ENCODE peak calls at places on chromosomes 11 and 22, in seven cellular contexts. W, T, J, K, U, Q and L are unnamed samples.

GRCh38 chr11:66864924-66865697 is 8.2 kb downstream of the LRFN4 start:
- DNase-seq in W (no peak), U (no peak), K (no peak), J (no peak), T (no peak), Q (no peak), L (no peak)

GRCh38 chr11:14645985-14646900 is 2.6 kb downstream of the PDE3B start:
- DNase-seq in J (no peak), T (no peak), W (no peak), Q (no peak), U (peak; percentile 16), K (no peak), L (no peak)

GRCh38 chr22:48795664-48796063 is 1032.0 kb downstream of the BRD1 start:
- DNase-seq in T (no peak), W (no peak), K (no peak), U (no peak), J (no peak), Q (no peak), L (no peak)

GRCh38 chr22:42269407-42270177 is 861 bp downstream of the TCF20 start:
- DNase-seq in W (no peak), J (no peak), U (peak; percentile 40), T (peak; percentile 80), K (peak; percentile 83), Q (no peak), L (peak; percentile 76)

GRCh38 chr22:27416553-27417427 is 384.8 kb downstream of the MN1 start:
- DNase-seq in T (peak; percentile 78), J (no peak), Q (peak; percentile 23), U (peak; percentile 14), W (peak; percentile 88), K (peak; percentile 95), L (no peak)

GRCh38 chr22:37639771-37640590 is 512 bp downstream of the SH3BP1 start:
- DNase-seq in K (peak; percentile 67), U (peak; percentile 23), Q (no peak), T (peak; percentile 58), W (no peak), J (no peak), L (no peak)

GRCh38 chr22:38271927-38272372 is 860 bp downstream of the TMEM184B start:
- DNase-seq in J (no peak), K (peak; percentile 64), T (peak; percentile 60), Q (peak; percentile 29), U (no peak), W (no peak), L (no peak)

GRCh38 chr22:38167988-38168407 is 13.6 kb downstream of the PLA2G6 start:
- DNase-seq in Q (no peak), J (no peak), K (no peak), U (no peak), W (no peak), T (no peak), L (no peak)

GRCh38 chr11:35313066-35313765 is 106.1 kb downstream of the SLC1A2 start:
- DNase-seq in T (no peak), W (no peak), U (no peak), Q (no peak), J (no peak), K (no peak), L (peak; percentile 36)

GRCh38 chr11:2911088-2912037 is 17.9 kb downstream of the PHLDA2 start:
- DNase-seq in W (no peak), J (no peak), K (no peak), T (no peak), U (no peak), Q (no peak), L (peak; percentile 73)

GRCh38 chr11:1295591-1295990 is 13.8 kb downstream of the TOLLIP start:
- DNase-seq in W (no peak), J (no peak), T (no peak), U (no peak), K (no peak), Q (no peak), L (no peak)

GRCh38 chr22:31490496-31490925 is 869 bp upstream of the EIF4ENIF1 start:
- DNase-seq in U (peak; percentile 88), T (peak; percentile 39), Q (no peak), W (peak; percentile 79), K (peak; percentile 68), J (peak; percentile 26), L (peak; percentile 55)

DNA sequence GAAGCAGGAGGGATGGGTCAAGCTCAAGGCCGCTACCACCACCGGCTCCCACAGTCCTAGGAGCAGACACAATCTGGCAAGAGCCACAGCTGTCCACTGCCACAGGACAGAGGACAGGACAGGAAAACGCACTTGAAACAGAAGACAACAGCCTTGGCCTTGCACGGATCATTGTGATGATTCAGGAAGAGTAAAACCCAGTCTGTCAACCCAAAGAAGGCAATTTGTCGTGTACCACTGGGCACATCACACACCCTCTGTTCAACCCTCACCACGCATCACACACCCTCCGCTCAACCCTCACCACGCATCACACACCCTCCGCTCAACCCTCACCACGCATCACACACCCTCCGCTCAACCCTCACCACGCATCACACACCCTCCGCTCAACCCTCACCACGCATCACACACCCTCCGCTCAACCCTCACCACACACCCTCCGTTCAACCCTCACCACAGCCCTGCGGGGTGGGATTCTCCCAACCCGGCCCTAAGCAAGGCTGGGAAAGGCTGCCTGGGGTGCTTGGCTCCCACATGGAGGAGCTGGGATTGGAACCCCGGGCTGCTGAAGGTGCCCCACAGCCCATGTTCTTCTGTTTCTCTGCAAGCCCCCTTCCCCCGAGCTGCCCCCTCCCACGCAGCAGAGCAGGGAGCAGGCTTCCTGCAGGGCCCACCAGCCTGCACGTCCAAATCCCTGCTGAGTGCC is 11.3 kb upstream of the CDC42BPG start:
- DNase-seq in J (no peak), W (no peak), T (no peak), K (no peak), Q (no peak), U (peak; percentile 83), L (no peak)
- H3K23ac ChIP-seq in J (no peak overlapping the region), W (peak overlapping the region; percentile 85), T (no peak overlapping the region), K (no peak overlapping the region), Q (no peak overlapping the region), U (peak overlapping the region; percentile 44), L (no peak overlapping the region)

GRCh38 chr11:38711110-38711509 is 2113.1 kb upstream of the RAG2 start:
- DNase-seq in K (no peak), W (no peak), Q (no peak), U (no peak), J (no peak), T (no peak), L (no peak)

GRCh38 chr11:38710262-38710661 is 2112.2 kb upstream of the RAG2 start:
- DNase-seq in J (no peak), W (no peak), T (no peak), Q (no peak), K (no peak), U (no peak), L (no peak)
- H3K23ac ChIP-seq in J (no peak overlapping the region), W (no peak overlapping the region), T (no peak overlapping the region), Q (no peak overlapping the region), K (no peak overlapping the region), U (no peak overlapping the region), L (no peak overlapping the region)

GRCh38 chr22:46957521-46957920 is 195.1 kb downstream of the TBC1D22A start:
- DNase-seq in J (no peak), T (no peak), W (no peak), U (no peak), K (no peak), Q (no peak), L (no peak)
- H3K23ac ChIP-seq in J (no peak overlapping the region), T (no peak overlapping the region), W (no peak overlapping the region), U (no peak overlapping the region), K (no peak overlapping the region), Q (no peak overlapping the region), L (no peak overlapping the region)

GRCh38 chr11:70078796-70079616 is 889 bp downstream of the ANO1 start:
- DNase-seq in Q (no peak), U (no peak), W (no peak), K (no peak), T (no peak), J (no peak), L (no peak)

GRCh38 chr11:70078095-70078795 is at the start of gene ANO1:
- DNase-seq in Q (no peak), J (no peak), W (peak; percentile 19), T (no peak), U (no peak), K (no peak), L (peak; percentile 37)

GRCh38 chr11:70079691-70080090 is 1.6 kb downstream of the ANO1 start:
- DNase-seq in W (no peak), J (no peak), Q (no peak), U (no peak), K (no peak), T (no peak), L (no peak)

GRCh38 chr11:70082829-70083228 is 4.7 kb downstream of the ANO1 start:
- DNase-seq in J (no peak), Q (no peak), K (peak; percentile 26), U (no peak), T (no peak), W (no peak), L (no peak)

DNA sequence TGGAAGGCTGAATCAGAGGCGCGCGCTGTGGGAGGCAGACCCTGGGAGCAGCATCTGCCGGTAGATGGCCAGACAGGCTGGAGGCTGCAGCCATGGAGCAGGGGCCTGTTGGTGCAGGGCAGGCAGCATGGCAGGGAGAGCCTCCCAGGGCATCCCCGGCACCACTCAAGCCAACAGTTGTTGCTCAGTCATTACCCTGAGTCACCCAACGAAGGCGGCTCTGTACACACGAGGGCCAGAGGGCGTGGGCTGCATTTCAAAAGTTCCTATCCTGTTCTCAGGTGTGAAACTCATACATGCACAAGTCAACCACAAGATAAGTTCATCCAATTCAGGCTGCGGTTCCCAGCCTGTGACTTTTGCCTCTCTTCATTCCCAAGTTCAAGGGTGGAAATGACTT is 2.6 kb downstream of the ANO1 start:
- DNase-seq in W (no peak), U (no peak), Q (no peak), J (no peak), T (no peak), K (no peak), L (peak; percentile 76)
- H3K23ac ChIP-seq in W (no peak overlapping the region), U (no peak overlapping the region), Q (no peak overlapping the region), J (no peak overlapping the region), T (no peak overlapping the region), K (no peak overlapping the region), L (no peak overlapping the region)

GRCh38 chr11:60589611-60590010 is 74.4 kb downstream of the MS4A13 start:
- DNase-seq in Q (no peak), T (no peak), U (no peak), W (no peak), J (no peak), K (peak; percentile 7), L (no peak)
- H3K23ac ChIP-seq in Q (no peak overlapping the region), T (no peak overlapping the region), U (no peak overlapping the region), W (no peak overlapping the region), J (no peak overlapping the region), K (no peak overlapping the region), L (no peak overlapping the region)

GRCh38 chr11:17684550-17684949 is 34.8 kb upstream of the MYOD1 start:
- DNase-seq in K (no peak), U (no peak), J (no peak), W (no peak), Q (no peak), T (no peak), L (no peak)
- H3K23ac ChIP-seq in K (no peak overlapping the region), U (no peak overlapping the region), J (no peak overlapping the region), W (no peak overlapping the region), Q (no peak overlapping the region), T (no peak overlapping the region), L (no peak overlapping the region)

DNA sequence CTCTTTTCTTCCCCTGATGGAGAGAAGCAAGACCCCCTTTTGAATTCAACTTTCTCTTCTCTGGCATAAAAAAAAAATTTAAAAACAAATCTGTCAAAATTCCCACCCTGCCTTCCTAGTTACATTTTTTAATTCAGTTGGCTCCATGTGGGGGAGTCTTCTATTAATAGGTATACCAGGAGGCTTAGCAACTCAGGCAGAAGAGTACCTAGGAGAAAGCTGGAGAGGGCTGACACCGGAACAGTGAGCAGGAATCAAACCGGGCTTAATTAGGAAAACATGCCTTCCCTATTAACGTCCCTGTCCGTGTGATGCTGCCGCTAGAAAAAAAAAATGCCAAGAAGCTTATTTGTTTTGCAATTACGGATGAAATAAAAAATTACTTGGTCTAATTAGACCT is 543.2 kb downstream of the BUD13 start:
- DNase-seq in Q (no peak), U (no peak), W (no peak), K (no peak), T (no peak), J (no peak), L (no peak)
- H3K23ac ChIP-seq in Q (no peak overlapping the region), U (no peak overlapping the region), W (no peak overlapping the region), K (no peak overlapping the region), T (no peak overlapping the region), J (no peak overlapping the region), L (no peak overlapping the region)